ENCODE peak calls at places on chromosomes 2 and 18, in ten cellular contexts. M is naive thymus-derived CD4-positive, alpha-beta T cell; Q is K562; B is aorta; I is adipocyte; N is HAP-1; H is astrocyte of the spinal cord; P is epithelial cell of esophagus; Z is left ventricle myocardium inferior; W is mesenchymal stem cell. F is an unnamed sample.

GRCh38 chr18:26813043-26813442 is 52.5 kb downstream of the AQP4 start:
- DNase-seq in Q (no peak), B (no peak), W (peak), H (no peak), P (peak), I (no peak), N (peak), M (no peak), Z (no peak), F (peak)

GRCh38 chr2:145975406-145975805 is 1455.5 kb upstream of the ZEB2 start:
- DNase-seq in Z (no peak), Q (no peak), H (no peak), M (no peak), B (no peak), W (no peak), P (no peak), N (no peak), I (peak), F (no peak)

GRCh38 chr2:41965886-41966285 is 81.9 kb upstream of the PKDCC start:
- DNase-seq in Z (no peak), B (no peak), I (peak), N (no peak), H (peak), P (no peak), W (peak), Q (no peak), M (no peak), F (no peak)

GRCh38 chr2:165239230-165239629 is at the start of gene SCN2A:
- DNase-seq in W (peak), Z (no peak), H (peak), P (peak), I (peak), Q (peak), N (peak), M (no peak), B (no peak), F (peak)

GRCh38 chr2:108220942-108221541 is 18.7 kb upstream of the SULT1C3 start:
- DNase-seq in H (no peak), Q (no peak), B (no peak), Z (peak), W (no peak), M (no peak), P (no peak), N (no peak), I (no peak), F (no peak)

GRCh38 chr2:240250985-240251847 is 110.8 kb upstream of the OTOS start:
- DNase-seq in Q (peak), W (peak), H (peak), B (peak), N (peak), M (no peak), Z (peak), I (peak), P (peak), F (no peak)

GRCh38 chr2:72613931-72614330 is 211.9 kb downstream of the EXOC6B start:
- DNase-seq in B (no peak), H (no peak), Q (no peak), Z (no peak), M (no peak), P (no peak), I (no peak), N (no peak), W (no peak), F (no peak)

GRCh38 chr2:20411361-20411894 is 35.4 kb upstream of the RHOB start:
- DNase-seq in M (peak), B (peak), Q (peak), N (peak), Z (peak), H (peak), P (peak), W (peak), I (peak), F (peak)

GRCh38 chr2:39468574-39469331 is 31.7 kb upstream of the MAP4K3 start:
- DNase-seq in I (peak), M (no peak), Q (no peak), N (no peak), P (no peak), B (no peak), H (no peak), Z (no peak), W (no peak), F (no peak)

GRCh38 chr2:274503-274902 is 9.8 kb downstream of the ACP1 start:
- DNase-seq in M (no peak), W (no peak), I (no peak), P (no peak), Z (no peak), N (no peak), B (no peak), Q (no peak), H (no peak), F (no peak)

GRCh38 chr2:76599732-76600368 is 889.1 kb upstream of the GCFC2 start:
- DNase-seq in W (peak), P (peak), M (no peak), H (peak), I (peak), Q (peak), N (peak), Z (no peak), B (no peak), F (peak)

GRCh38 chr2:3610415-3610814 is 15.5 kb downstream of the COLEC11 start:
- DNase-seq in N (no peak), Z (no peak), B (peak), I (no peak), Q (no peak), W (no peak), H (no peak), P (no peak), M (no peak), F (no peak)

GRCh38 chr2:42844901-42845685 is 52.7 kb upstream of the HAAO start:
- DNase-seq in Q (no peak), I (no peak), H (no peak), P (peak), M (no peak), B (no peak), Z (no peak), N (no peak), W (peak), F (no peak)

GRCh38 chr2:125942585-125943424 is 713.2 kb upstream of the GYPC start:
- DNase-seq in I (no peak), N (no peak), Z (no peak), W (no peak), Q (no peak), B (no peak), P (no peak), M (no peak), H (no peak), F (no peak)

GRCh38 chr2:20236496-20236895 is 11.6 kb upstream of the SDC1 start:
- DNase-seq in I (no peak), M (no peak), P (peak), W (no peak), Z (no peak), N (no peak), Q (no peak), H (no peak), B (no peak), F (no peak)

GRCh38 chr2:96470636-96471035 is 34.5 kb downstream of the NEURL3 start:
- DNase-seq in W (peak), H (no peak), N (peak), P (no peak), B (peak), Z (peak), Q (peak), I (no peak), M (peak), F (no peak)

GRCh38 chr2:26940001-26940400 is 30.4 kb upstream of the MAPRE3 start:
- DNase-seq in H (no peak), N (no peak), W (no peak), B (no peak), I (no peak), Q (no peak), P (no peak), M (no peak), Z (no peak), F (no peak)

GRCh38 chr2:120586507-120587283 is 149.0 kb upstream of the GLI2 start:
- DNase-seq in N (no peak), M (no peak), Q (no peak), B (no peak), H (no peak), P (no peak), W (no peak), I (no peak), Z (no peak), F (no peak)

GRCh38 chr2:148209598-148209997 is 188.7 kb downstream of the MBD5 start:
- DNase-seq in Z (no peak), M (no peak), P (peak), N (peak), W (no peak), Q (peak), I (no peak), B (no peak), H (no peak), F (no peak)

GRCh38 chr2:186345745-186346144 is 140.3 kb upstream of the ZC3H15 start:
- DNase-seq in Z (no peak), P (no peak), B (no peak), H (no peak), Q (no peak), W (no peak), N (no peak), I (no peak), M (no peak), F (no peak)

GRCh38 chr2:186347472-186347871 is 138.6 kb upstream of the ZC3H15 start:
- DNase-seq in B (no peak), Z (no peak), P (peak), N (no peak), M (no peak), Q (no peak), I (peak), H (peak), W (peak), F (no peak)

GRCh38 chr2:186346216-186346615 is 139.8 kb upstream of the ZC3H15 start:
- DNase-seq in N (no peak), Z (no peak), B (no peak), H (no peak), I (no peak), Q (no peak), W (no peak), P (no peak), M (no peak), F (no peak)

GRCh38 chr2:186348200-186348599 is 137.9 kb upstream of the ZC3H15 start:
- DNase-seq in W (peak), M (no peak), N (no peak), Q (no peak), I (peak), Z (no peak), P (peak), B (no peak), H (no peak), F (no peak)

DNA sequence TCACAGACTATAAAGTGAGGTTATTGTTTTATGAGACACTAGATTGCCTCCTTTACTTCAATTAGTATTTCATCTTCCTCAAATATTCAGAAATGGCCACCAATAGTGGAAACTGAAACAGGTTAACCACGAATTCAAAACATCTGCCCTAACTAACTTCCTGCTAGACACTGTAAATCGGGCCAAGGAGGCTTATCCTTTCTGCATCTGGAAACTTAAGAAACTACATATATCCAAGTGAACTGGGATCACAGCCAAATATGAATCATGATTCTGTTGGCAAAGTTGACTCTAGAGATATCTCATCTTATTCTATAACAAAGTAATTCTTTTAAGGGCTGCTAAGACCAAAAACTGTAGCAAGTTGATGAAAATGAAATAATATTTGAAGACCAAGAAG is 136.6 kb upstream of the ZC3H15 start:
- DNase-seq in B (no peak), W (peak), Z (no peak), I (peak), N (no peak), H (peak), P (peak), M (no peak), Q (no peak), F (no peak)
- H3K4me3 ChIP-seq in B (no peak), W (no peak), Z (no peak), I (peak), N (no peak), H (no peak), P (no peak), M (no peak), Q (no peak), F (no peak)

GRCh38 chr18:12306752-12307151 is 1.3 kb upstream of the TUBB6 start:
- DNase-seq in Q (no peak), B (no peak), I (no peak), N (no peak), H (no peak), P (no peak), W (no peak), Z (no peak), M (no peak), F (no peak)
- H3K4me3 ChIP-seq in Q (no peak), B (no peak), I (peak), N (no peak), H (peak), P (peak), W (no peak), Z (peak), M (no peak), F (peak)

GRCh38 chr18:58632557-58632956 is 3.7 kb upstream of the ALPK2 start:
- DNase-seq in H (no peak), Z (peak), B (no peak), M (no peak), N (no peak), P (no peak), I (no peak), W (no peak), Q (no peak), F (no peak)

GRCh38 chr18:58631301-58631700 is 2.4 kb upstream of the ALPK2 start:
- DNase-seq in W (no peak), N (no peak), P (no peak), B (no peak), Q (no peak), Z (no peak), M (no peak), I (no peak), H (no peak), F (no peak)

GRCh38 chr18:58637197-58637596 is 8.3 kb upstream of the ALPK2 start:
- DNase-seq in B (no peak), W (no peak), M (no peak), I (no peak), H (no peak), Q (no peak), N (no peak), P (no peak), Z (no peak), F (no peak)

GRCh38 chr18:58635891-58636290 is 7.0 kb upstream of the ALPK2 start:
- DNase-seq in H (peak), W (peak), P (peak), M (no peak), N (no peak), Q (no peak), Z (no peak), B (no peak), I (peak), F (no peak)

DNA sequence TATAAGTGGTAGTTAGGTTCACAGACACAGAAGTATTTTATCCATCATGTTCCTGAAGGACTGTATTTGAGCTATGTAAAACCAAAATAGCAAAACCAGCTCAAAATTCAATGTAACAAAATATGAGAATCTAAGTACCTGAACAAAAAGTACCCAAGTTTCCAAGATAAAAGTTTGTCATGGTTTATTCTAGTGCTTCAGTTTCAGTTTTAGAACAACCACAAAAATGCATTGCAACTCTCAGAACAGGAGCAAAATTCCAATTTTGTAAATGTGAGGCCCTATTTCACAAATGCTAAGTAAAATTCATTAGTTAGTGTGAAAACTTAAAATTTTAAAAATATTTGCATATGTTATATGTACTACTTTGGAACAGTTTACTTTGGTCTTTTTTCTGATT is 5.0 kb upstream of the ALPK2 start:
- DNase-seq in M (no peak), B (no peak), Z (no peak), P (no peak), N (no peak), H (no peak), W (no peak), I (peak), Q (no peak), F (no peak)
- H3K4me3 ChIP-seq in M (no peak), B (no peak), Z (no peak), P (no peak), N (no peak), H (no peak), W (no peak), I (no peak), Q (no peak), F (no peak)

DNA sequence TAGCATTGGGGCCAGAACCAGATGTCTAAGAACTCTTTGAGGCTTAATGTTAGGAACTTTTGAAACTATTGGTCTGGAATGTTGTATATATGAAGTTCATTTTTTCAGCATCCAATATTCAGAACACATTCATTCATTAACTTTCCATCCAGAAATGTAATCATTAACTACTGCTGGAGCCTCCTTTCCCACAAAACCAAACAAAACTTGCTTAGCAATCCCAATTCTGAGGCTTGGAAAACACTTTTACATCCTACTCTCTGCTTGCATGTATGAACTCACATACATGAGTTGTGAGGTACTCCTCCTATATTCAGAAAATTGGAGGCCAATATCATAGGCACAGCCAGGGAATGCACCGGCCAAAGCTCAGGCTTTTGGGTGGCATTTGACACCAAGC is 841 bp upstream of the LRATD1 start:
- DNase-seq in N (no peak), W (no peak), H (no peak), B (no peak), Q (no peak), P (no peak), Z (no peak), M (no peak), I (no peak), F (no peak)
- H3K4me3 ChIP-seq in N (no peak), W (no peak), H (no peak), B (no peak), Q (no peak), P (peak), Z (peak), M (no peak), I (no peak), F (peak)

GRCh38 chr2:219387284-219388126 is at the start of gene DNPEP:
- DNase-seq in Z (peak), W (peak), P (peak), Q (peak), M (peak), N (peak), B (peak), H (peak), I (peak), F (peak)

GRCh38 chr2:219385958-219386520 is 1.7 kb downstream of the DNPEP start:
- DNase-seq in Q (no peak), P (no peak), B (peak), M (no peak), H (no peak), W (no peak), Z (no peak), I (no peak), N (no peak), F (no peak)

GRCh38 chr2:219388127-219388844 is 574 bp upstream of the DNPEP start:
- DNase-seq in I (peak), H (peak), P (peak), Q (peak), W (peak), B (peak), Z (peak), M (peak), N (peak), F (peak)

GRCh38 chr2:219386532-219387280 is 1.0 kb downstream of the DNPEP start:
- DNase-seq in Z (no peak), M (no peak), W (no peak), N (peak), H (no peak), Q (no peak), B (no peak), P (no peak), I (peak), F (no peak)

GRCh38 chr2:219388845-219389156 is 1.1 kb upstream of the DNPEP start:
- DNase-seq in M (no peak), N (no peak), I (no peak), B (no peak), Z (no peak), H (no peak), W (no peak), P (no peak), Q (no peak), F (no peak)
- H3K4me3 ChIP-seq in M (peak), N (peak), I (peak), B (no peak), Z (peak), H (peak), W (no peak), P (peak), Q (peak), F (peak)

DNA sequence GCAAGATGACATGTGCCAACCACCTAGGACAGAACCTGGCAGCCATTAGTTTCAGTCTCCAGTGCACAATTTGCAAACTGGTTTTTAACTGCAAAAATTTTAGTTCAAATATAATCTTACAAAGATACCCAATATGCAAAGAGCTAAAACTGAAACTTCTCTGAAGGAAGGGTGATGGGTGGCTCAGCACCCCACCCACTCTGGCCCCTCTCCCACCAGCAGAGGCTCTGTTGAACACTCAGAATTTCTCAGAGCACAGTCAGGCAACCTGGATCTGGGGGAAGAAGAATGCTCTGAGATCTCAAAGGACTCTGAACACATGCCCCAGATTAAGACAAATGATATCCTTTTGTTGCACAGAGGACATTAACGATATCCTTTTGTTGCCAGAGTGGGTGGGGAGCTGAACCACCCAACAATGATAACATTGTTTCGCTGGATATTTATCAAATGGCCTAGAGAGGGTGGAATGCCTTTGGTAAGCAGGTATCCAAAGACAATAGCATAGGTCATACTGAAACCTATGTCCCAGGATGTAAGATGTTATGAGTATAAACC is 104.7 kb downstream of the LBH start:
- DNase-seq in H (no peak), Z (no peak), W (no peak), P (no peak), M (no peak), I (no peak), B (no peak), Q (no peak), N (no peak), F (no peak)
- H3K4me3 ChIP-seq in H (no peak), Z (no peak), W (no peak), P (no peak), M (peak), I (no peak), B (no peak), Q (no peak), N (no peak), F (no peak)

GRCh38 chr2:10277293-10278028 is 25.2 kb upstream of the HPCAL1 start:
- DNase-seq in N (no peak), P (no peak), Q (no peak), B (peak), I (no peak), M (no peak), Z (no peak), W (no peak), H (no peak), F (no peak)
- H3K4me3 ChIP-seq in N (no peak), P (no peak), Q (no peak), B (no peak), I (no peak), M (no peak), Z (no peak), W (no peak), H (no peak), F (no peak)